ENCODE peak calls at places on chromosomes 16 and 17, in nine cellular contexts. P, U, M, T, S, J, X, B and C are unnamed samples.

GRCh38 chr17:8953152-8953885 is 12.2 kb downstream of the PIK3R5 start:
- DNase-seq in M (no peak), T (no peak), J (no peak), U (no peak), P (no peak), X (peak; percentile 50), B (no peak), S (no peak), C (no peak)

GRCh38 chr16:85847681-85848601 is 48.4 kb downstream of the COX4I1 start:
- DNase-seq in P (no peak), X (no peak), M (no peak), J (no peak), S (no peak), T (peak; percentile 68), B (peak; percentile 48), U (peak; percentile 96), C (no peak)

GRCh38 chr16:14070877-14071575 is at the start of gene MRTFB:
- DNase-seq in B (peak; percentile 83), M (peak; percentile 86), T (peak; percentile 85), P (peak; percentile 25), S (peak; percentile 97), X (no peak), J (peak; percentile 78), U (peak; percentile 80), C (peak; percentile 88)

GRCh38 chr16:67781548-67781921 is 24.8 kb downstream of the RANBP10 start:
- DNase-seq in M (no peak), X (no peak), S (no peak), B (no peak), J (no peak), T (no peak), U (no peak), P (no peak), C (no peak)

GRCh38 chr17:28547623-28548416 is 4.6 kb downstream of the UNC119 start:
- DNase-seq in M (peak; percentile 87), B (peak; percentile 79), X (no peak), J (peak; percentile 80), T (no peak), P (peak; percentile 73), U (peak; percentile 60), S (peak; percentile 59), C (peak; percentile 83)

GRCh38 chr16:11104168-11105037 is 151.6 kb downstream of the SOCS1 start:
- DNase-seq in B (no peak), U (no peak), P (no peak), X (no peak), J (no peak), M (no peak), T (no peak), S (no peak), C (no peak)

GRCh38 chr16:88570691-88571092 is 489 bp downstream of the ZC3H18 start:
- DNase-seq in J (no peak), B (no peak), T (no peak), M (peak; percentile 32), U (no peak), S (no peak), X (no peak), P (no peak), C (no peak)

GRCh38 chr16:31108035-31108793 is at the start of gene BCKDK:
- DNase-seq in M (peak; percentile 77), X (no peak), B (peak; percentile 88), U (peak; percentile 58), S (peak; percentile 96), J (no peak), P (peak; percentile 32), T (no peak), C (peak; percentile 73)

GRCh38 chr16:1776991-1777374 is 4.0 kb upstream of the MRPS34 start:
- DNase-seq in P (no peak), T (no peak), S (peak; percentile 84), B (no peak), M (no peak), J (no peak), X (no peak), U (no peak), C (no peak)

GRCh38 chr16:80803341-80804060 is 897 bp downstream of the CDYL2 start:
- DNase-seq in T (peak; percentile 79), J (no peak), U (no peak), B (no peak), X (no peak), S (peak; percentile 90), M (peak; percentile 26), P (no peak), C (peak; percentile 45)

GRCh38 chr17:673200-673681 is 41.4 kb downstream of the VPS53 start:
- DNase-seq in T (no peak), S (peak; percentile 32), B (no peak), X (no peak), M (no peak), J (no peak), U (no peak), P (no peak), C (no peak)

GRCh38 chr16:85057212-85057889 is 29.8 kb downstream of the KIAA0513 start:
- DNase-seq in M (no peak), T (no peak), U (peak; percentile 48), J (no peak), B (no peak), P (no peak), S (no peak), X (no peak), C (peak; percentile 42)

GRCh38 chr16:12186774-12187335 is 210.3 kb downstream of the SNX29 start:
- DNase-seq in U (no peak), T (no peak), S (no peak), P (no peak), B (no peak), J (no peak), X (no peak), M (no peak), C (no peak)

GRCh38 chr16:81035975-81036750 is 521 bp downstream of the ATMIN start:
- DNase-seq in T (no peak), J (no peak), P (no peak), X (no peak), B (peak; percentile 72), S (peak; percentile 91), M (peak; percentile 35), U (peak; percentile 11), C (peak; percentile 34)

GRCh38 chr16:84360748-84361147 is 7.6 kb upstream of the ATP2C2 start:
- DNase-seq in J (no peak), T (no peak), P (no peak), X (no peak), S (no peak), M (no peak), B (no peak), U (no peak), C (no peak)

GRCh38 chr17:42009170-42009569 is 8.1 kb downstream of the DNAJC7 start:
- DNase-seq in T (no peak), X (no peak), M (no peak), U (peak; percentile 33), P (no peak), J (no peak), B (no peak), S (no peak), C (no peak)

GRCh38 chr17:39236981-39237441 is 11.3 kb upstream of the STAC2 start:
- DNase-seq in U (no peak), P (no peak), M (no peak), B (no peak), X (no peak), T (no peak), S (no peak), J (no peak), C (no peak)

GRCh38 chr17:78922876-78923498 is 2.2 kb downstream of the TIMP2 start:
- DNase-seq in T (no peak), P (no peak), S (no peak), M (no peak), U (no peak), B (no peak), J (no peak), X (no peak), C (no peak)

GRCh38 chr16:54175552-54176375 is 110.8 kb downstream of the IRX3 start:
- DNase-seq in B (no peak), X (no peak), S (no peak), J (no peak), U (peak; percentile 97), T (no peak), P (no peak), M (no peak), C (no peak)

GRCh38 chr17:13792314-13792713 is 190.6 kb upstream of the HS3ST3A1 start:
- DNase-seq in T (no peak), M (no peak), U (no peak), B (no peak), J (no peak), S (no peak), P (no peak), X (peak; percentile 8), C (no peak)

GRCh38 chr16:524274-525011 is 3.1 kb upstream of the CAPN15 start:
- DNase-seq in B (no peak), T (no peak), P (no peak), M (no peak), J (no peak), X (no peak), S (peak; percentile 74), U (no peak), C (no peak)
- TF ChIP-seq POLR2AphosphoS5 in B (no peak), T (no peak), P (no peak), M (no peak), J (no peak), X (no peak), S (no peak), U (no peak), C (no peak)

GRCh38 chr17:81711814-81712467 is at the start of gene SLC25A10:
- DNase-seq in S (peak; percentile 96), P (no peak), J (peak; percentile 72), B (peak; percentile 84), T (no peak), X (no peak), M (peak; percentile 92), U (peak; percentile 89), C (peak; percentile 94)
- TF ChIP-seq POLR2A in S (no peak), P (no peak), J (no peak), B (no peak), T (no peak), X (no peak), M (peak; percentile 60), U (no peak), C (no peak)

DNA sequence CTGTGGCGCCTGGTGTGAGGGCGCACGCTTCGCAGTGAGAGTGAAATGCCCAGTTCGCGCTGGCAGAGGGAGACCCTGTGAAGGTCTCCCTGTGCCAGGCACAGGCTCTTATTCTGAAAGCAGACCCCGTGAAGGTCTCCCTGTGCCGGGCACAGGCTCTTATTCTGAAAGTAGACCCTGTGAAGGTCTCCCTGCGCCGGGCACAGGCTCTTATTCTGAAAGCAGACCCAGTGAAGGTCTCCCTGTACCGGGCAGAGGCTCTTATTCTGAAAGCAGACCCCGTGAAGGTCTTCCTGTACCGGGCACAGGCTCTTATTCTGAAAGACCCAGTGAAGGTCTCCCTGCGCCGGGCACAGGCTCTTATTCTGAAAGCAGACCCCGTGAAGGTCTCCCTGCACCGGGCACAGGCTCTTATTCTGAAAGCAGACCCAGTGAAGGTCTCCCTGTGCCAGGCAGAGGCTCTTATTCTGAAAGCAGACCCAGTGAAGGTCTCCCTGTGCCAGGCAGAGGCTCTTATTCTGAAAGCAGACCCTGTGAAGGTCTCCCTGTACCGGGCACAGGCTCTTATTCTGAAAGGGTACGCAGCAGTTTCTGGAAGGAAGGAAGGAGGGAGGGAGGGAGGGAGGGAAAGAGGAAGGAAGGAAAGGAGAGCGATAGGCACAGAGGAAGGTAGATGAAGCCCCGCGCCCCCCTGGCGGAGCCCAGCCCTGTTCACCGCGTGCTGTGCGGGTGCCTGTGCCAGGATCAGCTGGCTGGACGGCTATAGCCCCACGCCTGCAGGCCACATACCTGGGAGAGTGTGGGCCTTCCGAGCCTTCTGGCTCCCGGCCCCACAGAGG is 55.3 kb downstream of the WDR45B start:
- DNase-seq in U (peak; percentile 87), T (peak; percentile 80), J (no peak), X (no peak), M (peak; percentile 76), S (peak; percentile 89), P (peak; percentile 30), B (peak; percentile 91), C (peak; percentile 82)
- H3K4me3 ChIP-seq in U (peak overlapping the region; percentile 38), T (peak overlapping the region; percentile 68), J (peak overlapping the region; percentile 68), X (peak overlapping the region; percentile 65), M (peak overlapping the region; percentile 51), S (peak overlapping the region; percentile 23), P (peak overlapping the region; percentile 47), B (peak overlapping the region; percentile 55), C (peak overlapping the region; percentile 62)

GRCh38 chr17:72518810-72519597 is 398.2 kb downstream of the SOX9 start:
- DNase-seq in S (no peak), P (no peak), M (peak; percentile 73), X (no peak), J (peak; percentile 59), T (no peak), B (no peak), U (peak; percentile 98), C (peak; percentile 76)
- TF ChIP-seq POLR2AphosphoS5 in S (no peak), P (no peak), M (no peak), X (no peak), J (no peak), T (no peak), B (no peak), U (no peak), C (peak; percentile 77)